ENCODE peak calls at places on chromosomes 13 and 19, in five cellular contexts. I is mesothelial cell of epicardium; H is WTC11; U is ascending aorta; J is CD4-positive, alpha-beta T cell. O is an unnamed sample.

GRCh38 chr13:26956532-26957142 is 196.1 kb upstream of the GPR12 start:
- DNase-seq in I (no peak), H (no peak), U (no peak), J (no peak), O (no peak)

GRCh38 chr19:495440-496332 is 600 bp upstream of the MADCAM1 start:
- DNase-seq in I (peak; percentile 66), H (peak; percentile 82), U (no peak), J (peak; percentile 35), O (no peak)

GRCh38 chr19:42412223-42412622 is 15.0 kb downstream of the LIPE start:
- DNase-seq in I (no peak), H (peak; percentile 62), U (no peak), J (no peak), O (no peak)

GRCh38 chr13:107276936-107277335 is 709.0 kb upstream of the ARGLU1 start:
- DNase-seq in I (no peak), H (no peak), U (no peak), J (no peak), O (no peak)

GRCh38 chr19:45357445-45357783 is 13.0 kb downstream of the ERCC2 start:
- DNase-seq in I (no peak), H (no peak), U (no peak), J (no peak), O (no peak)

GRCh38 chr19:49585023-49585422 is 3.9 kb downstream of the PRRG2 start:
- DNase-seq in I (no peak), H (peak; percentile 82), U (no peak), J (no peak), O (no peak)

GRCh38 chr13:74206061-74206561 is 71.9 kb upstream of the KLF12 start:
- DNase-seq in I (no peak), H (no peak), U (no peak), J (no peak), O (no peak)

GRCh38 chr19:18135712-18136584 is 17.0 kb upstream of the PIK3R2 start:
- DNase-seq in I (no peak), H (no peak), U (no peak), J (no peak), O (no peak)

GRCh38 chr13:37747071-37747612 is 122.4 kb downstream of the TRPC4 start:
- DNase-seq in I (no peak), H (no peak), U (no peak), J (no peak), O (no peak)

GRCh38 chr13:30551194-30551593 is 66.5 kb upstream of the USPL1 start:
- DNase-seq in I (no peak), H (no peak), U (no peak), J (no peak), O (no peak)

GRCh38 chr13:36297259-36297599 is 385 bp downstream of the CCDC169 start:
- DNase-seq in I (no peak), H (no peak), U (no peak), J (no peak), O (peak; percentile 9)

GRCh38 chr13:24013189-24013588 is 115.9 kb upstream of the C1QTNF9B start:
- DNase-seq in I (no peak), H (no peak), U (no peak), J (no peak), O (no peak)

GRCh38 chr19:2191456-2191931 is 27.8 kb downstream of the DOT1L start:
- DNase-seq in I (no peak), H (no peak), U (no peak), J (no peak), O (no peak)

GRCh38 chr19:52922841-52923781 is at the start of gene ZNF888:
- DNase-seq in I (peak; percentile 90), H (peak; percentile 93), U (peak; percentile 96), J (peak; percentile 78), O (no peak)

GRCh38 chr19:50184196-50184595 is 19.2 kb upstream of the MYH14 start:
- DNase-seq in I (no peak), H (no peak), U (no peak), J (no peak), O (no peak)

GRCh38 chr19:43786665-43787064 is 5.9 kb upstream of the KCNN4 start:
- DNase-seq in I (no peak), H (no peak), U (no peak), J (no peak), O (no peak)

GRCh38 chr13:112690242-112690943 is 555 bp downstream of the ATP11A start:
- DNase-seq in I (peak; percentile 67), H (peak; percentile 49), U (peak; percentile 67), J (peak; percentile 13), O (no peak)

GRCh38 chr19:29260477-29261317 is 47.7 kb upstream of the UQCRFS1 start:
- DNase-seq in I (no peak), H (peak; percentile 74), U (no peak), J (no peak), O (no peak)

GRCh38 chr13:76812206-76812882 is 73.9 kb downstream of the KCTD12 start:
- DNase-seq in I (no peak), H (no peak), U (peak; percentile 67), J (no peak), O (no peak)

GRCh38 chr13:39776439-39776838 is 121.0 kb downstream of the COG6 start:
- DNase-seq in I (no peak), H (no peak), U (no peak), J (no peak), O (peak; percentile 39)

GRCh38 chr19:10271543-10272086 is 695 bp downstream of the ICAM1 start:
- DNase-seq in I (no peak), H (no peak), U (no peak), J (peak; percentile 24), O (no peak)

GRCh38 chr19:12834976-12835757 is 788 bp upstream of the RTBDN start:
- DNase-seq in I (no peak), H (peak; percentile 74), U (no peak), J (peak; percentile 16), O (no peak)

GRCh38 chr19:8373867-8374813 is 10.2 kb downstream of the ANGPTL4 start:
- DNase-seq in I (no peak), H (no peak), U (no peak), J (no peak), O (no peak)

GRCh38 chr13:35727881-35728280 is 251.4 kb upstream of the MAB21L1 start:
- DNase-seq in I (no peak), H (no peak), U (no peak), J (no peak), O (no peak)

GRCh38 chr13:72537400-72537780 is 190.0 kb downstream of the MZT1 start:
- DNase-seq in I (no peak), H (no peak), U (no peak), J (no peak), O (no peak)

GRCh38 chr19:56155124-56155687 is 14.1 kb downstream of the ZNF444 start:
- DNase-seq in I (no peak), H (peak; percentile 78), U (no peak), J (no peak), O (no peak)
- TF ChIP-seq CTCF in I (peak; percentile 20), H (peak; percentile 70), U (peak; percentile 12), J (no peak), O (peak; percentile 18)

GRCh38 chr19:19627716-19628498 is at the start of gene LPAR2:
- DNase-seq in I (peak; percentile 80), H (peak; percentile 76), U (no peak), J (peak; percentile 81), O (no peak)
- TF ChIP-seq CTCF in I (no peak), H (no peak), U (no peak), J (no peak), O (no peak)

GRCh38 chr13:41029629-41030028 is 10.5 kb upstream of the ELF1 start:
- DNase-seq in I (no peak), H (peak; percentile 47), U (no peak), J (no peak), O (no peak)
- TF ChIP-seq CTCF in I (no peak), H (no peak), U (no peak), J (peak; percentile 24), O (no peak)

DNA sequence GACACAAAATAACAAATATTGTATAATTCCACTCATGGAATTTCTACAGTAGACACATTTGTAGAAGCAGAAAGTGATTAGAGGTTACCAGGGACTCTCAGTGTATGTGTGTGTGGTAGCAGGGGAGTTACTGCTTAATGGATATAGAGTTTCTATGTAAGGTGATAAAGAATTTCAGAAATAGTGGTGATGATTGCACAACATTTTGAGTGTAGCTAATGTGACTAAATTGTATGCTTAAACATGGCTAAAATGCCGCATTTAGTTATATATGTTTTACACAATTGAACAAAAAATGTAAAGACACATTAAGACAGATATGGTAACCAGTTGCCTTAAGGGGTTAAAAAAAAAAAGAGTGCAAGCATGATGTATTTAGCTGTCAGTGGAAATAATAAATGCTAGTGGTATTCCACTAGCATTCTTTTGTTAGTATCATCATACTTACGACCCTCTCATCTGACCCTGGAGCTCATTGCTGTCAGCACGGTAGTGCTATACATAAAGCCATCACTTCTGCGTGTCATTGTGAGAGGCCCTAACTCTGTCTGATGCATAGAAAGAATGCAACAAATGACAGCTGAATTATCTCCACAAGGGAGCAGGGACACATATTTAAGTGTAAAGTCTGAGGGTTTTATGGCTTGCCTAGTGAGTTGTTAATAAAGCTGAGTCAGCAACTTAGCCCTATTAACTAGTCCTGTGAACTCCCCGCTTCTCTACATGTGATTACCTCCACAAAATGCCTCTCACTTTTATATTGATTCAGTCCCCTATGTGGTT is 134.1 kb upstream of the RXFP2 start:
- DNase-seq in I (no peak), H (no peak), U (no peak), J (no peak), O (no peak)
- TF ChIP-seq CTCF in I (no peak), H (no peak), U (no peak), J (no peak), O (no peak)

DNA sequence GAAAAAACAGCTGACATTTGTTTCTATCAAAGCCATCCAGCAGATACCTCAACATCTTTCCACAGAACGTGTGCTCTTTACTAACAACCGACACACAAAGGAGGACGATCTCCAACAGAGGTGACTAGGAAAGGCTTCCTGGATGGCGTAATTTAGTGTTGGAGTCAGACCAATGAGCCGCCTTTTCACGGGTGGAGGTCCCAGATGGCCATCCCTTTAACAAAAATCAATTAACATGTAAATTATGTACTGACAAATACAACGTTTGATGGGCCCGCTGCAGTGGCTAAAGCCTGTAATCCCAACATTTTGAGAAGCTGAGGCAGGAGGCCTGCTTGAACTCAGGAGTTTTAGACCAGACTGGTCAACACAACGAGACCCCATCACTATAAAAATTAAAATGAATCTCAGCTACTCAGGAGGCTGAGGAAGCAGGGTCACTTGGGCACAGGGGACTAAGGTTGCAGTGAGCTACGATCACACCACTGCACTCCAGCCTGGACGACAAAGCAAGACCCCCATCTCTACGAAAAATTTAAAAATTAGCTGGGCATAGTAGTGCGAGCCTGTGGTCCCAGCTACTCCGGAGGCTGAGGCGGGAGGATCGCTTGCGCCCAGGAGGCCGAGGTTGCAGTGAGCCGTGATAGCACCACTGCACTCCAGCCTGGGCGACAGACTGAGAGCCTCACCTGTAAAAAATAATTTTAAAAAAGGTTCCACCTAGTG is 1.2 kb upstream of the DPY19L3 start:
- DNase-seq in I (no peak), H (no peak), U (no peak), J (no peak), O (no peak)
- TF ChIP-seq CTCF in I (no peak), H (no peak), U (no peak), J (no peak), O (no peak)

O was measured in kidney epithelial cell.